ENCODE peak calls at places on chromosome 5, in eight cellular contexts. Y, A, Z, R, P, K, M and N are unnamed samples.

GRCh38 chr5:41240985-41241384 is 27.7 kb upstream of the C6 start:
- DNase-seq in Y (peak), A (no peak), Z (no peak), R (no peak), P (no peak), K (no peak), M (no peak), N (no peak)

GRCh38 chr5:33968133-33969005 is 16.1 kb downstream of the SLC45A2 start:
- DNase-seq in Y (no peak), A (no peak), Z (no peak), R (peak), P (no peak), K (no peak), M (peak), N (no peak)

GRCh38 chr5:68330564-68330963 is 115.0 kb downstream of the PIK3R1 start:
- DNase-seq in Y (no peak), A (no peak), Z (no peak), R (peak), P (no peak), K (no peak), M (no peak), N (no peak)

GRCh38 chr5:178238711-178239592 is 6.3 kb upstream of the PHYKPL start:
- DNase-seq in Y (peak), A (no peak), Z (no peak), R (no peak), P (no peak), K (no peak), M (no peak), N (no peak)

GRCh38 chr5:144469106-144469505 is 298.4 kb downstream of the KCTD16 start:
- DNase-seq in Y (no peak), A (no peak), Z (no peak), R (no peak), P (no peak), K (no peak), M (no peak), N (no peak)

GRCh38 chr5:115087951-115088350 is 81.8 kb downstream of the TRIM36 start:
- DNase-seq in Y (no peak), A (no peak), Z (no peak), R (no peak), P (no peak), K (no peak), M (no peak), N (no peak)

GRCh38 chr5:160213537-160213936 is 15.8 kb upstream of the FABP6 start:
- DNase-seq in Y (no peak), A (no peak), Z (no peak), R (no peak), P (no peak), K (no peak), M (peak), N (peak)

GRCh38 chr5:108661590-108662219 is 86.0 kb upstream of the FER start:
- DNase-seq in Y (no peak), A (no peak), Z (no peak), R (peak), P (no peak), K (peak), M (peak), N (no peak)

GRCh38 chr5:158882236-158882635 is 217.5 kb downstream of the EBF1 start:
- DNase-seq in Y (no peak), A (no peak), Z (no peak), R (no peak), P (no peak), K (no peak), M (no peak), N (no peak)

GRCh38 chr5:1865948-1866347 is 16.8 kb downstream of the IRX4 start:
- DNase-seq in Y (no peak), A (no peak), Z (no peak), R (no peak), P (no peak), K (no peak), M (no peak), N (no peak)

DNA sequence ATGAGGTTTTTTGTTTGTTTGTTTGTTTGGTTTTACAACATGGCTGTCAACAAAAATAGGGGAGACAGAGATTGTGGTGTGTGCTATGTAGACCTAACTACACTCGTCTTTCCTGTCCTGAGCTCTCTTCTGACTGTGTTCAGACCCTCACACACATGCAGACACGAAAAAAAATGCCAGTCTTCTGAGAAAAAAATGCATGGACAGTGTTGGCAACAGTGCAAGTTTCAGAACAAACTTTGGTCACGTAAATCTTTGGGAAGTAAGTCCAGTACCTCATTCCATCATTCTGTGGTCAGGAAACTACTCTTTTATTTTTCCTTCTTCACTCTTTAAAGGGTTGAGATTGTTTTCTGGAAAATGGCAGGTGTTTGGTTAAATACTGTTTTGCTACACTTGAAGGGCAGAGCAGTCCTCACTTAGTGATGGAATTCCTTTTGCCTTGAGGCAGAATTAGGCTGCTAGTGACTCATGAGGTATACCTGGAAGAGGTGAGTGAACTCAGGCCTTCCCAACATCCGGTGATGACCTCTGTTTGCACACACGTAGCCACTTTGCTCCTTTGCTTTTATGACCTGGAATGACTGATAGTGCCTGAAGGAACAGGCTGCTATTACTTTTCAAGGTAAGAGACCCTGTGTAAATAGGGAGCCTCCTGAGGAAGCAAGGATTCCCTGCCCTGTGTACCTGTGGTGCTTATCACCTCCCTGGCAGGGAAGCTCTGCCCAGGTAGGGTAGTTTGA is 81.6 kb upstream of the TNFAIP8 start:
- DNase-seq in Y (no peak), A (no peak), Z (no peak), R (peak), P (no peak), K (no peak), M (peak), N (no peak)
- H3K27ac ChIP-seq in Y (no peak), A (no peak), Z (peak), R (peak), P (peak), K (no peak), M (peak), N (no peak)

DNA sequence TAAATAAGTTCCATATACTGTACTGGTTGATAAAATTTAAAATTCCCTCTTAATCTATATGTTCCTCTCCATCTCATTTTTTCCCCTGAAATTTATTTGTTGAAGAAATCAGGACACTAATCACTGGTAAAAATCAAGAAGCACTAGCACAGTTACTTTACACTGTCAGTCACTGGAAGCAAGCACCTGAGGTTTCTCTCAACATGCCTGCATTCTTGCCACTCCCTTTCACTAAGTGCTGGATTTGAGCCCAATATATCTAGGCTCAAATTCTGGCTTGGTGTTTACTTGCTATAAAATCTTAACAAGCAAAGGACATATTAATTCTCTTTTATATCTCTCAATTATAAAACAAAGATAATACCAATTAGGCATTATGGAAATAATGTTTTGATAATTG is 58.7 kb downstream of the DIAPH1 start:
- DNase-seq in Y (no peak), A (peak), Z (no peak), R (peak), P (no peak), K (peak), M (peak), N (no peak)
- H3K27ac ChIP-seq in Y (peak), A (peak), Z (no peak), R (peak), P (no peak), K (peak), M (peak), N (peak)

DNA sequence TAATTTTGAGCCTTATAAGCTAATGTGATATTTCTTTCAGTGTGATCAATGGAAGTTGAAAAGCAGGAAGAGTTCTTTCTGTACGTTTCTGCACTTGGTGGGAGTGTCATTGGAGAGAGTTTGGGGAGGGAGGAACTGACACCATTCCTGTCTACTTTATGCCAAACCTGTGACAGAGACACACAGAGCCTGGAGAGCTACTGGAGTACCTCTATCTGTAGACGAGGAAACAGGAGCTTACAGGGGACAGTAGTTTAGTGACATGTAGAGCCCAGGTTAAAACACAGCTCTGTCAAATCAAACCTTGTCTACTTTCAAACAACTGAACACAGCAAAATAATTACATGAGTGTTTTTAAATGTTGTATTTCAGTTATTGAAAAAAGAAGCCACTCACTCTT is 103.6 kb downstream of the PDE4D start:
- DNase-seq in Y (no peak), A (no peak), Z (no peak), R (no peak), P (no peak), K (no peak), M (no peak), N (no peak)
- H3K27ac ChIP-seq in Y (peak), A (no peak), Z (no peak), R (no peak), P (no peak), K (no peak), M (peak), N (no peak)

GRCh38 chr5:168404366-168404765 is 81.9 kb upstream of the RARS1 start:
- DNase-seq in Y (no peak), A (no peak), Z (no peak), R (peak), P (no peak), K (peak), M (peak), N (peak)
- H3K27ac ChIP-seq in Y (no peak), A (peak), Z (no peak), R (peak), P (no peak), K (no peak), M (no peak), N (peak)

GRCh38 chr5:6461006-6461405 is 12.3 kb downstream of the UBE2QL1 start:
- DNase-seq in Y (no peak), A (no peak), Z (no peak), R (no peak), P (no peak), K (no peak), M (no peak), N (no peak)

GRCh38 chr5:6459896-6460295 is 11.2 kb downstream of the UBE2QL1 start:
- DNase-seq in Y (no peak), A (no peak), Z (no peak), R (no peak), P (no peak), K (no peak), M (no peak), N (no peak)

GRCh38 chr5:6464441-6464840 is 15.8 kb downstream of the UBE2QL1 start:
- DNase-seq in Y (no peak), A (no peak), Z (no peak), R (no peak), P (no peak), K (no peak), M (no peak), N (no peak)

GRCh38 chr5:6461793-6462650 is 13.4 kb downstream of the UBE2QL1 start:
- DNase-seq in Y (no peak), A (no peak), Z (no peak), R (no peak), P (no peak), K (no peak), M (no peak), N (no peak)

GRCh38 chr5:6462671-6463070 is 14.0 kb downstream of the UBE2QL1 start:
- DNase-seq in Y (no peak), A (no peak), Z (no peak), R (no peak), P (no peak), K (no peak), M (no peak), N (no peak)
- H3K27ac ChIP-seq in Y (peak), A (no peak), Z (no peak), R (no peak), P (no peak), K (no peak), M (no peak), N (no peak)

GRCh38 chr5:143002459-143003327 is 232.5 kb downstream of the ARHGAP26 start:
- DNase-seq in Y (no peak), A (no peak), Z (peak), R (peak), P (peak), K (peak), M (peak), N (no peak)
- H3K27ac ChIP-seq in Y (peak), A (no peak), Z (peak), R (peak), P (peak), K (peak), M (peak), N (peak)